ENCODE peak calls at places on chromosome 17, in eight cellular contexts. K is stimulated activated CD4-positive, alpha-beta T cell treated with anti-CD3 and anti-CD28 coated beads, Interleukin-1b, Interleukin-23, amount 100 ng/mL, for 24 hours; O is activated T-cell treated with anti-CD3 and anti-CD28 coated beads, Interleukin-2, amount 50 U/mL, for 1 hour; A is head of caudate nucleus; D is stimulated activated CD8-positive, alpha-beta memory T cell treated with anti-CD3 and anti-CD28 coated beads, Interleukin-15, amount 100 ng/mL, for 24 hours; I is activated CD8-positive, alpha-beta memory T cell treated with anti-CD3 and anti-CD28 coated beads for 24 hours; F is transverse colon; G is Daoy. Q is an unnamed sample.

GRCh38 chr17:35630530-35631148 is 43.5 kb downstream of the AP2B1 start:
- DNase-seq in K (no peak), D (no peak), F (no peak), O (no peak), G (peak; percentile 60), A (no peak), I (no peak), Q (peak; percentile 19)

GRCh38 chr17:694239-694638 is 20.4 kb downstream of the VPS53 start:
- DNase-seq in O (no peak), A (no peak), K (no peak), I (no peak), F (no peak), G (peak; percentile 96), D (no peak), Q (peak; percentile 89)

GRCh38 chr17:72978593-72979218 is 113.8 kb downstream of the SLC39A11 start:
- DNase-seq in A (no peak), F (no peak), K (no peak), I (no peak), G (no peak), O (no peak), D (no peak), Q (no peak)

GRCh38 chr17:7967751-7968150 is 34.7 kb upstream of the GUCY2D start:
- DNase-seq in G (no peak), D (no peak), F (no peak), O (no peak), I (no peak), K (no peak), A (no peak), Q (no peak)

GRCh38 chr17:77320046-77320445 is 179.3 kb downstream of the SEC14L1 start:
- DNase-seq in A (no peak), O (no peak), K (no peak), D (no peak), F (peak; percentile 32), G (peak; percentile 46), I (no peak), Q (no peak)

GRCh38 chr17:44979426-44980273 is 11.5 kb upstream of the C1QL1 start:
- DNase-seq in G (no peak), K (no peak), A (no peak), D (no peak), I (no peak), F (peak; percentile 51), O (no peak), Q (no peak)

GRCh38 chr17:48566717-48567116 is 11.4 kb downstream of the HOXB4 start:
- DNase-seq in O (no peak), I (no peak), G (no peak), F (no peak), A (no peak), K (no peak), D (no peak), Q (no peak)

GRCh38 chr17:7838291-7839075 is 4.5 kb downstream of the KDM6B start:
- DNase-seq in F (peak; percentile 53), D (no peak), I (no peak), G (no peak), A (no peak), K (no peak), O (no peak), Q (no peak)

GRCh38 chr17:75308732-75309629 is 19.7 kb upstream of the SLC25A19 start:
- DNase-seq in F (peak; percentile 77), A (no peak), D (no peak), K (no peak), O (no peak), G (no peak), I (no peak), Q (no peak)

GRCh38 chr17:64540118-64540776 is 33.5 kb downstream of the CEP95 start:
- DNase-seq in F (no peak), K (no peak), A (no peak), G (no peak), O (no peak), I (no peak), D (no peak), Q (no peak)

GRCh38 chr17:35807371-35808144 is 1.7 kb upstream of the TAF15 start:
- DNase-seq in D (no peak), O (no peak), F (no peak), G (no peak), K (no peak), I (no peak), A (no peak), Q (no peak)

GRCh38 chr17:30239089-30239462 is 3.6 kb upstream of the SLC6A4 start:
- DNase-seq in A (no peak), I (no peak), D (no peak), G (no peak), K (no peak), O (no peak), F (no peak), Q (no peak)

GRCh38 chr17:45315583-45316270 is 1.1 kb downstream of the MAP3K14 start:
- DNase-seq in G (no peak), A (no peak), I (no peak), O (no peak), K (no peak), D (no peak), F (no peak), Q (no peak)

GRCh38 chr17:81967533-81968395 is 6.8 kb upstream of the NOTUM start:
- DNase-seq in A (peak; percentile 89), F (peak; percentile 80), I (peak; percentile 94), G (peak; percentile 73), D (peak; percentile 62), O (peak; percentile 86), K (peak; percentile 84), Q (peak; percentile 24)

GRCh38 chr17:19284005-19284959 is 47.1 kb downstream of the EPN2 start:
- DNase-seq in A (no peak), F (no peak), G (no peak), K (no peak), I (no peak), O (no peak), D (no peak), Q (no peak)

GRCh38 chr17:63998050-63998720 is at the start of gene PRR29:
- DNase-seq in D (peak; percentile 53), A (no peak), F (peak; percentile 63), G (peak; percentile 86), O (peak; percentile 78), I (peak; percentile 87), K (peak; percentile 58), Q (no peak)

GRCh38 chr17:32319548-32319905 is 22.4 kb downstream of the C17orf75 start:
- DNase-seq in O (peak; percentile 80), G (peak; percentile 78), K (peak; percentile 60), A (peak; percentile 74), D (peak; percentile 58), I (peak; percentile 93), F (peak; percentile 83), Q (peak; percentile 30)

GRCh38 chr17:59837362-59838195 is 55.2 kb downstream of the TUBD1 start:
- DNase-seq in O (no peak), F (peak; percentile 83), G (peak; percentile 98), D (no peak), K (no peak), A (no peak), I (peak; percentile 59), Q (peak; percentile 98)

GRCh38 chr17:81735181-81736102 is 23.4 kb downstream of the SLC25A10 start:
- DNase-seq in K (no peak), I (no peak), O (no peak), G (peak; percentile 59), F (peak; percentile 54), A (no peak), D (no peak), Q (no peak)

GRCh38 chr17:27414271-27414670 is 42.0 kb upstream of the KSR1 start:
- DNase-seq in D (no peak), G (peak; percentile 43), A (no peak), F (no peak), I (no peak), O (no peak), K (no peak), Q (no peak)

GRCh38 chr17:49522329-49522890 is 27.3 kb downstream of the NGFR start:
- DNase-seq in D (no peak), O (no peak), G (no peak), K (no peak), A (no peak), I (no peak), F (no peak), Q (no peak)

GRCh38 chr17:50558955-50559614 is 1.4 kb upstream of the CACNA1G start:
- DNase-seq in D (no peak), I (no peak), A (no peak), O (peak; percentile 35), G (no peak), F (no peak), K (no peak), Q (no peak)

GRCh38 chr17:6505425-6506142 is 50.8 kb downstream of the PITPNM3 start:
- DNase-seq in A (no peak), I (no peak), G (peak; percentile 78), O (no peak), D (no peak), F (no peak), K (no peak), Q (no peak)

GRCh38 chr17:64081802-64082799 is 47.8 kb downstream of the ERN1 start:
- DNase-seq in O (no peak), I (no peak), A (no peak), D (no peak), K (no peak), F (peak; percentile 34), G (peak; percentile 36), Q (peak; percentile 46)

GRCh38 chr17:10328206-10328605 is 44.6 kb downstream of the MYH13 start:
- DNase-seq in I (no peak), F (no peak), A (no peak), D (no peak), G (no peak), O (no peak), K (no peak), Q (no peak)

GRCh38 chr17:2170023-2170422 is 115.1 kb downstream of the HIC1 start:
- DNase-seq in G (no peak), O (peak; percentile 23), D (no peak), I (peak; percentile 62), F (peak; percentile 39), A (no peak), K (no peak), Q (no peak)

GRCh38 chr17:69551212-69552010 is 136.9 kb downstream of the MAP2K6 start:
- DNase-seq in D (no peak), F (no peak), K (no peak), A (no peak), I (no peak), G (no peak), O (no peak), Q (no peak)

GRCh38 chr17:1627987-1628855 is at the start of gene SLC43A2:
- DNase-seq in I (peak; percentile 90), O (peak; percentile 77), G (peak; percentile 93), D (peak; percentile 73), F (peak; percentile 86), A (peak; percentile 79), K (peak; percentile 66), Q (no peak)

GRCh38 chr17:68576137-68576536 is 25.0 kb downstream of the FAM20A start:
- DNase-seq in O (no peak), F (no peak), D (no peak), I (no peak), K (no peak), A (no peak), G (no peak), Q (no peak)

GRCh38 chr17:27495460-27495859 is 39.2 kb downstream of the KSR1 start:
- DNase-seq in G (no peak), D (no peak), A (no peak), I (no peak), O (no peak), F (no peak), K (no peak), Q (no peak)

GRCh38 chr17:9875441-9875840 is 29.6 kb downstream of the RCVRN start:
- DNase-seq in F (no peak), G (peak; percentile 88), I (no peak), K (no peak), O (no peak), A (no peak), D (no peak), Q (no peak)